ENCODE peak calls at places on chromosomes 12 and 14, in five cellular contexts. E, K, T, P and O are unnamed samples.

GRCh38 chr12:10965511-10965910 is 21.2 kb downstream of the TAS2R50 start:
- DNase-seq in T (no peak), K (no peak), P (no peak), E (no peak), O (no peak)

GRCh38 chr12:79885956-79886490 is 48.9 kb downstream of the PPP1R12A start:
- DNase-seq in E (no peak), T (no peak), P (no peak), K (no peak), O (no peak)

GRCh38 chr12:116200812-116201211 is 76.7 kb downstream of the MED13L start:
- DNase-seq in P (no peak), K (no peak), T (no peak), E (no peak), O (no peak)

GRCh38 chr12:2693204-2693860 is 101.4 kb upstream of the FKBP4 start:
- DNase-seq in P (no peak), T (no peak), K (no peak), E (no peak), O (no peak)

GRCh38 chr12:30996752-30997151 is 70.2 kb downstream of the TSPAN11 start:
- DNase-seq in T (no peak), P (no peak), E (no peak), K (no peak), O (no peak)

GRCh38 chr12:65597527-65597926 is 226.8 kb upstream of the HMGA2 start:
- DNase-seq in P (no peak), K (no peak), T (no peak), E (no peak), O (no peak)

GRCh38 chr12:88420460-88420859 is 159.8 kb downstream of the KITLG start:
- DNase-seq in E (no peak), T (no peak), K (no peak), P (no peak), O (no peak)

GRCh38 chr14:68733086-68733621 is 59.7 kb downstream of the ZFP36L1 start:
- DNase-seq in K (no peak), P (no peak), E (no peak), T (peak; percentile 45), O (peak; percentile 75)

GRCh38 chr14:64628940-64629403 is 75.3 kb upstream of the PLEKHG3 start:
- DNase-seq in K (no peak), P (peak; percentile 66), E (no peak), T (no peak), O (no peak)

GRCh38 chr12:108826807-108827721 is 30.3 kb downstream of the SSH1 start:
- DNase-seq in E (no peak), K (peak; percentile 56), P (no peak), T (no peak), O (no peak)

GRCh38 chr12:124094733-124095132 is 121.7 kb downstream of the ZNF664 start:
- DNase-seq in K (no peak), T (no peak), E (no peak), P (no peak), O (no peak)

GRCh38 chr12:43930032-43930431 is 94.2 kb downstream of the TMEM117 start:
- DNase-seq in P (no peak), T (no peak), K (no peak), E (no peak), O (no peak)

GRCh38 chr14:103530390-103530789 is 1.4 kb downstream of the TRMT61A start:
- DNase-seq in K (peak; percentile 62), P (no peak), E (no peak), T (no peak), O (no peak)

GRCh38 chr14:102901633-102902032 is 20.8 kb upstream of the AMN start:
- DNase-seq in T (no peak), P (no peak), E (no peak), K (no peak), O (no peak)

GRCh38 chr12:96140110-96140509 is 54.1 kb upstream of the ELK3 start:
- DNase-seq in T (no peak), P (peak; percentile 19), E (no peak), K (no peak), O (no peak)

GRCh38 chr14:75879031-75879430 is 102.8 kb downstream of the TGFB3 start:
- DNase-seq in P (no peak), E (no peak), T (no peak), K (no peak), O (no peak)

GRCh38 chr12:93376436-93377251 is 1.1 kb upstream of the NUDT4 start:
- DNase-seq in E (peak; percentile 40), T (peak; percentile 40), P (peak; percentile 46), K (peak; percentile 82), O (no peak)

GRCh38 chr12:72747460-72747859 is 475.3 kb downstream of the TRHDE start:
- DNase-seq in K (no peak), T (no peak), E (no peak), P (peak; percentile 10), O (no peak)

GRCh38 chr14:104462651-104463630 is 116.6 kb upstream of the C14orf180 start:
- DNase-seq in P (no peak), T (peak; percentile 19), E (no peak), K (no peak), O (no peak)

GRCh38 chr12:91355150-91356006 is 172.8 kb upstream of the DCN start:
- DNase-seq in E (peak; percentile 77), P (peak; percentile 83), T (peak; percentile 65), K (peak; percentile 74), O (no peak)

GRCh38 chr12:123571343-123571813 is 13.0 kb upstream of the TMED2 start:
- DNase-seq in E (no peak), P (peak; percentile 64), K (no peak), T (peak; percentile 58), O (peak; percentile 76)

GRCh38 chr12:32229971-32230606 is 123.4 kb downstream of the BICD1 start:
- DNase-seq in E (no peak), T (no peak), K (no peak), P (no peak), O (no peak)

GRCh38 chr14:105889666-105890473 is 363.5 kb downstream of the TMEM121 start:
- DNase-seq in T (no peak), E (peak; percentile 2), P (no peak), K (peak; percentile 38), O (no peak)

GRCh38 chr12:89156862-89157262 is 195.4 kb downstream of the DUSP6 start:
- DNase-seq in E (no peak), P (no peak), K (no peak), T (no peak), O (no peak)

GRCh38 chr12:43104524-43104923 is 447.5 kb downstream of the ADAMTS20 start:
- DNase-seq in T (no peak), P (no peak), E (no peak), K (no peak), O (no peak)

GRCh38 chr12:51293693-51294092 is 23.5 kb upstream of the SMAGP start:
- DNase-seq in T (no peak), P (no peak), K (no peak), E (no peak), O (no peak)

GRCh38 chr12:122943196-122943595 is 23.1 kb downstream of the ABCB9 start:
- DNase-seq in E (no peak), T (no peak), P (no peak), K (no peak), O (no peak)

GRCh38 chr12:38544357-38545066 is 227.9 kb downstream of the ALG10B start:
- DNase-seq in P (no peak), E (no peak), T (no peak), K (no peak), O (no peak)

GRCh38 chr12:6821674-6822433 is at the start of gene GPR162:
- DNase-seq in P (peak; percentile 82), K (peak; percentile 87), T (peak; percentile 45), E (peak; percentile 70), O (no peak)

GRCh38 chr12:34401659-34402227 is 379.4 kb downstream of the ALG10 start:
- DNase-seq in T (peak; percentile 26), P (peak; percentile 2), K (peak; percentile 31), E (peak; percentile 0), O (peak; percentile 50)
- H3K9me3 ChIP-seq in T (peaks cover 97% of the 10 kb centered on the region), P (no peaks in the 10 kb centered on the region), K (no peaks in the 10 kb centered on the region), E (peaks cover 11% of the 10 kb centered on the region), O (peaks cover 19% of the 10 kb centered on the region)

DNA sequence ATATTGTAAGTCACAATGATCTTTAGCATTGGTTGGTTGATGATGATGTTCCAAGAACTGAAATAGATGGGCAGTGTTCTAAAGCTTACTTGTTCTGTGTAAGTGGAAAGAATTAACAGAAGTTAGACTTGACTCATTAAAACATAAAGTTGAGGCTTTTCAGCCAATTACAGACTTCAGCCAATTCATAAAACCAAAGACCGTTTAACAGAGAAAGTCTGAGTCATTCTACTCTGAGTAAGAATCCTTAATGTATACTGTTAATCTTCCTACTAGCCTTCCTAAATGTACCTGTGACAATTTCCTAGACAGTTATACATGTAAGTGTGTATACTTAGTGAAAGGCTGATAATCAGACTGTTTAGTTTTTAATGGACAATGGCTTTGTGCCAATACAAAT is 681.0 kb downstream of the RPL10L start:
- DNase-seq in T (no peak), K (no peak), E (no peak), P (no peak), O (no peak)
- H3K9me3 ChIP-seq in T (no peaks in the 10 kb centered on the region), K (no peaks in the 10 kb centered on the region), E (no peaks in the 10 kb centered on the region), P (no peaks in the 10 kb centered on the region), O (no peaks in the 10 kb centered on the region)

GRCh38 chr12:8637666-8638065 is 25.0 kb downstream of the MFAP5 start:
- DNase-seq in K (no peak), T (no peak), P (no peak), E (no peak), O (no peak)

GRCh38 chr12:8638951-8639350 is 23.7 kb downstream of the MFAP5 start:
- DNase-seq in T (no peak), K (no peak), P (no peak), E (no peak), O (no peak)

GRCh38 chr12:8639936-8640335 is 22.7 kb downstream of the MFAP5 start:
- DNase-seq in K (no peak), T (no peak), P (no peak), E (no peak), O (no peak)

GRCh38 chr12:8636581-8636980 is 23.9 kb upstream of the AICDA start:
- DNase-seq in P (no peak), T (no peak), E (no peak), K (no peak), O (no peak)

GRCh38 chr12:8637244-8637643 is 24.6 kb upstream of the AICDA start:
- DNase-seq in E (no peak), K (no peak), T (no peak), P (no peak), O (no peak)
- H3K9me3 ChIP-seq in E (no peaks in the 10 kb centered on the region), K (no peaks in the 10 kb centered on the region), T (no peaks in the 10 kb centered on the region), P (no peaks in the 10 kb centered on the region), O (no peaks in the 10 kb centered on the region)

DNA sequence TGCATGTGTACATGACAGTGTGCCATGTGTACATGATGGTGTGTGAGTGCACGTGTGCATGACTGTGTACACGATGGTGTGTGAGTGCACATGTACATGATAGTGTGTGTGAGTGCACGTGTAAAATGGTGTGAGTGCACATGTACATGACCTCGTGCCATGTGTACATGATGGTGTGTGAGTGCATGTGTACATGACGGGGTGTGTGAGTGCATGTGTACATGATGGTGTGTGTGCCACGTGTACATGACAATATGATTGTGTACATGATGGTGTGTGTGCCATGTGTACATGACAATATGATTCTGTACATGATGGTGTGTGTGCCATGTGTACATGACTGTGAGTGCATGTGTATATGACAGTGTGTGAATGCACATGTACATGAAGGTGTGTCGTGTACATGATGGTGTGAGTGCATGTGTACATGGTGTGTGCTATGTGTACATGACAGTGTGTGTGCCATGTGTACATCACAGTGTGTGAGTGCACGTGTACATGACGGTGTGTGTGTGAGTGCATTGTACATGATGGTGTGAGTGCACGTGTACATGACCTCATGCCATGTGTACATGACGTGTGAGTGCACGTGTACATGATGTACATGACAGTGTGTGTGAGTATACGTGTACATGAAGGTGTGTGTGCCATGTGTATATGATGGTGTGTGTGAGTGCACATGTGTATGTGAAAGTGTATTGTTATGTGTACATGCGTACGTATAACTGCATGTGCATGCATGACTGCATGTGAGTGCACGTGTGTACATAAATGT is 46.3 kb downstream of the FBRSL1 start:
- DNase-seq in T (no peak), P (no peak), E (no peak), K (no peak), O (no peak)
- H3K9me3 ChIP-seq in T (peaks cover 5% of the 10 kb centered on the region), P (no peaks in the 10 kb centered on the region), E (no peaks in the 10 kb centered on the region), K (no peaks in the 10 kb centered on the region), O (no peaks in the 10 kb centered on the region)